ENCODE peak calls at places on chromosomes 11 and 22, in four cellular contexts. P is activated T-helper 1 cell treated with anti-CD3 and anti-CD28 coated beads, Interleukin-12 subunit alpha, Interleukin-12 subunit beta, Interleukin-2, Interleukin-4 antibody, amounts not matched to agents 30 ng/mL and 10 ng/mL and 1 ng/mL, durations not matched to agents 14 hours and 24 hours and 36 hours; F is NCI-H524; V is NCI-H1436. D is an unnamed sample.

GRCh38 chr11:124640660-124641059 is 18.0 kb downstream of the TBRG1 start:
- DNase-seq in P (no peak), V (no peak), F (no peak), D (no peak)

GRCh38 chr11:1222491-1223345 is at the start of gene MUC5B:
- DNase-seq in V (no peak), F (no peak), P (no peak), D (no peak)

GRCh38 chr11:26587073-26587472 is 15.0 kb upstream of the MUC15 start:
- DNase-seq in V (no peak), F (no peak), P (no peak), D (no peak)

GRCh38 chr11:78290293-78291176 is 101.8 kb downstream of the USP35 start:
- DNase-seq in V (no peak), F (no peak), P (peak), D (no peak)

GRCh38 chr11:250740-251299 is 14.0 kb downstream of the PSMD13 start:
- DNase-seq in F (no peak), P (peak), V (peak), D (peak)

GRCh38 chr11:78869293-78869692 is 294.6 kb upstream of the NARS2 start:
- DNase-seq in V (no peak), F (no peak), P (no peak), D (no peak)

GRCh38 chr11:93905384-93905783 is 55.0 kb upstream of the VSTM5 start:
- DNase-seq in P (no peak), V (no peak), F (no peak), D (no peak)

GRCh38 chr11:35144103-35144741 is 5.3 kb downstream of the CD44 start:
- DNase-seq in V (no peak), F (no peak), P (peak), D (peak)

GRCh38 chr11:116078101-116078561 is 573.9 kb upstream of the CADM1 start:
- DNase-seq in F (peak), V (no peak), P (no peak), D (no peak)

GRCh38 chr11:116703421-116703820 is 69.4 kb downstream of the BUD13 start:
- DNase-seq in P (no peak), F (peak), V (peak), D (no peak)

GRCh38 chr22:42261266-42261665 is 9.2 kb downstream of the TCF20 start:
- DNase-seq in P (no peak), V (no peak), F (no peak), D (no peak)

GRCh38 chr22:33757041-33757440 is 163.2 kb downstream of the LARGE1 start:
- DNase-seq in P (no peak), V (no peak), F (peak), D (no peak)

GRCh38 chr11:9992306-9992705 is 301.7 kb downstream of the SBF2 start:
- DNase-seq in V (no peak), P (no peak), F (no peak), D (no peak)

GRCh38 chr11:9529333-9529648 is 44.2 kb upstream of the WEE1 start:
- DNase-seq in V (no peak), P (no peak), F (no peak), D (no peak)

GRCh38 chr11:64152841-64153691 is 12.8 kb downstream of the MACROD1 start:
- DNase-seq in V (peak), P (peak), F (no peak), D (peak)

GRCh38 chr11:76167590-76167989 is 38.7 kb downstream of the WNT11 start:
- DNase-seq in V (no peak), P (no peak), F (no peak), D (no peak)

GRCh38 chr11:19666951-19667350 is 45.7 kb upstream of the NAV2 start:
- DNase-seq in P (no peak), V (no peak), F (no peak), D (no peak)

GRCh38 chr11:7263842-7264241 is 12.1 kb downstream of the SYT9 start:
- DNase-seq in V (no peak), P (no peak), F (no peak), D (no peak)

GRCh38 chr11:56841210-56841810 is 92.8 kb upstream of the OR9G4 start:
- DNase-seq in F (no peak), P (peak), V (peak), D (no peak)

GRCh38 chr22:40244586-40244985 is 66.9 kb downstream of the TNRC6B start:
- DNase-seq in F (no peak), V (no peak), P (no peak), D (no peak)

GRCh38 chr22:23825246-23825905 is 13.4 kb downstream of the DERL3 start:
- DNase-seq in F (no peak), V (no peak), P (no peak), D (no peak)

GRCh38 chr11:28245131-28245530 is 136.9 kb downstream of the METTL15 start:
- DNase-seq in P (no peak), F (no peak), V (no peak), D (no peak)

GRCh38 chr11:57493507-57494503 is 21.7 kb downstream of the SLC43A1 start:
- DNase-seq in V (peak), F (no peak), P (peak), D (peak)

GRCh38 chr11:61732705-61733104 is 19.7 kb upstream of the MYRF start:
- DNase-seq in P (no peak), V (no peak), F (no peak), D (no peak)

GRCh38 chr11:133337905-133338536 is 194.3 kb downstream of the OPCML start:
- DNase-seq in F (no peak), P (no peak), V (no peak), D (no peak)

GRCh38 chr11:94933225-94934130 is 39.9 kb downstream of the CWC15 start:
- DNase-seq in V (no peak), P (no peak), F (no peak), D (no peak)

GRCh38 chr11:125376117-125376516 is 119.9 kb downstream of the FEZ1 start:
- DNase-seq in V (no peak), P (no peak), F (peak), D (no peak)

GRCh38 chr11:41237386-41237785 is 222.1 kb downstream of the LRRC4C start:
- DNase-seq in P (no peak), V (no peak), F (no peak), D (no peak)

GRCh38 chr11:82980947-82981346 is 79.4 kb downstream of the DDIAS start:
- DNase-seq in P (no peak), F (no peak), V (no peak), D (no peak)

GRCh38 chr11:77035580-77035979 is 1.4 kb downstream of the B3GNT6 start:
- DNase-seq in V (no peak), P (no peak), F (no peak), D (no peak)

GRCh38 chr22:46390652-46391301 is 55.3 kb downstream of the TRMU start:
- DNase-seq in F (no peak), P (no peak), V (no peak), D (no peak)

GRCh38 chr22:31119026-31119717 is 3.6 kb upstream of the INPP5J start:
- DNase-seq in V (no peak), F (no peak), P (no peak), D (no peak)

GRCh38 chr11:126113515-126113957 is 50.9 kb upstream of the CDON start:
- DNase-seq in F (peak), P (no peak), V (peak), D (no peak)

GRCh38 chr11:68763181-68763721 is 11.9 kb upstream of the TESMIN start:
- DNase-seq in V (no peak), P (no peak), F (no peak), D (no peak)

GRCh38 chr11:130121430-130121978 is 38.1 kb upstream of the ST14 start:
- DNase-seq in V (no peak), F (no peak), P (no peak), D (no peak)

D was measured in activated T-helper 9 cell treated with anti-CD3 and anti-CD28 coated beads, Interleukin-2, amount 50 U/mL, for 16 hours.